ENCODE peak calls at places on chromosome 3, in four cellular contexts. K, R, N and H are unnamed samples.

GRCh38 chr3:156449712-156450574 is 105.0 kb downstream of the SSR3 start:
- DNase-seq in R (peak; percentile 67), N (peak; percentile 40), K (peak; percentile 30), H (no peak)

GRCh38 chr3:99134996-99135395 is 233.5 kb upstream of the DCBLD2 start:
- DNase-seq in N (no peak), R (no peak), K (no peak), H (no peak)

GRCh38 chr3:44128057-44128775 is 113.5 kb upstream of the TOPAZ1 start:
- DNase-seq in N (no peak), K (no peak), R (no peak), H (no peak)

GRCh38 chr3:17974206-17974841 is 231.9 kb upstream of the TBC1D5 start:
- DNase-seq in N (no peak), K (peak; percentile 1), R (no peak), H (no peak)

GRCh38 chr3:4943553-4943952 is 35.7 kb upstream of the BHLHE40 start:
- DNase-seq in K (no peak), R (no peak), N (peak; percentile 52), H (no peak)

GRCh38 chr3:49030331-49030730 is 1.1 kb upstream of the IMPDH2 start:
- DNase-seq in N (peak; percentile 28), R (no peak), K (no peak), H (no peak)

GRCh38 chr3:87287025-87287424 is 10.6 kb upstream of the POU1F1 start:
- DNase-seq in K (peak; percentile 53), N (no peak), R (peak; percentile 9), H (no peak)

GRCh38 chr3:9340450-9341009 is 22.3 kb upstream of the THUMPD3 start:
- DNase-seq in R (peak; percentile 75), N (no peak), K (peak; percentile 93), H (no peak)

GRCh38 chr3:52786330-52787215 is 8.0 kb upstream of the ITIH3 start:
- DNase-seq in R (no peak), N (no peak), K (no peak), H (no peak)

GRCh38 chr3:45137656-45138181 is 8.5 kb downstream of the CDCP1 start:
- DNase-seq in K (no peak), R (no peak), N (peak; percentile 76), H (no peak)

GRCh38 chr3:157865449-157865862 is 240.8 kb downstream of the SHOX2 start:
- DNase-seq in K (no peak), R (peak; percentile 26), N (peak; percentile 77), H (no peak)

GRCh38 chr3:30440147-30440604 is 166.2 kb upstream of the TGFBR2 start:
- DNase-seq in K (no peak), R (no peak), N (no peak), H (no peak)

GRCh38 chr3:82654708-82655107 is 893.3 kb upstream of the GBE1 start:
- DNase-seq in K (no peak), R (no peak), N (no peak), H (no peak)

GRCh38 chr3:14548321-14548729 is 8.2 kb upstream of the GRIP2 start:
- DNase-seq in N (peak; percentile 76), R (peak; percentile 50), K (peak; percentile 56), H (no peak)
- H3K9me1 ChIP-seq in N (no peaks in the 10 kb centered on the region), R (no peaks in the 10 kb centered on the region), K (no peaks in the 10 kb centered on the region), H (no peaks in the 10 kb centered on the region)

GRCh38 chr3:35849963-35850362 is 210.6 kb downstream of the ARPP21 start:
- DNase-seq in R (no peak), K (no peak), N (no peak), H (no peak)

GRCh38 chr3:35849496-35849895 is 210.2 kb downstream of the ARPP21 start:
- DNase-seq in R (no peak), N (no peak), K (no peak), H (no peak)
- H2AFZ ChIP-seq in R (no peak overlapping the region), N (no peak overlapping the region), K (no peak overlapping the region), H (no peak overlapping the region)

DNA sequence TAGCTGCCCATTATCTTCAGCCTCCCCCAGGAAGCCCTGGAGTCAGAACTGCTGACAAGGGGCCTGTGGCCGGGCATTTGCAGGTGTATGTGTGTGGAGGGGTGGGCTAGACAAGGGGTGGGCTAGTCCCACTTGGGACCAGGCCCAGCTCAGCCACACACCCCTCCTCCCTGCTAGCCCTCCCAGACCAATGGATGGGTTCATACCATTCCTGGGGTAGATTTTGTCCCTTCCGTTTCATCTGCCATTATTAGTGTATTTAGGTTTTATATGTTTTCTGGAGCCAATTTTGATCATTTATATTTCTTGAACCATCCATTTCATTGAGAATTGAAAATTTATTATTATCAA is 42.2 kb downstream of the MRAS start:
- DNase-seq in R (no peak), K (no peak), N (no peak), H (no peak)
- H3K4me3 ChIP-seq in R (no peak overlapping the region), K (no peak overlapping the region), N (no peak overlapping the region), H (no peak overlapping the region)

GRCh38 chr3:167969554-167969953 is 126.2 kb downstream of the GOLIM4 start:
- DNase-seq in K (no peak), N (no peak), R (no peak), H (no peak)
- H3K9me1 ChIP-seq in K (no peaks in the 10 kb centered on the region), N (no peaks in the 10 kb centered on the region), R (no peaks in the 10 kb centered on the region), H (no peaks in the 10 kb centered on the region)

DNA sequence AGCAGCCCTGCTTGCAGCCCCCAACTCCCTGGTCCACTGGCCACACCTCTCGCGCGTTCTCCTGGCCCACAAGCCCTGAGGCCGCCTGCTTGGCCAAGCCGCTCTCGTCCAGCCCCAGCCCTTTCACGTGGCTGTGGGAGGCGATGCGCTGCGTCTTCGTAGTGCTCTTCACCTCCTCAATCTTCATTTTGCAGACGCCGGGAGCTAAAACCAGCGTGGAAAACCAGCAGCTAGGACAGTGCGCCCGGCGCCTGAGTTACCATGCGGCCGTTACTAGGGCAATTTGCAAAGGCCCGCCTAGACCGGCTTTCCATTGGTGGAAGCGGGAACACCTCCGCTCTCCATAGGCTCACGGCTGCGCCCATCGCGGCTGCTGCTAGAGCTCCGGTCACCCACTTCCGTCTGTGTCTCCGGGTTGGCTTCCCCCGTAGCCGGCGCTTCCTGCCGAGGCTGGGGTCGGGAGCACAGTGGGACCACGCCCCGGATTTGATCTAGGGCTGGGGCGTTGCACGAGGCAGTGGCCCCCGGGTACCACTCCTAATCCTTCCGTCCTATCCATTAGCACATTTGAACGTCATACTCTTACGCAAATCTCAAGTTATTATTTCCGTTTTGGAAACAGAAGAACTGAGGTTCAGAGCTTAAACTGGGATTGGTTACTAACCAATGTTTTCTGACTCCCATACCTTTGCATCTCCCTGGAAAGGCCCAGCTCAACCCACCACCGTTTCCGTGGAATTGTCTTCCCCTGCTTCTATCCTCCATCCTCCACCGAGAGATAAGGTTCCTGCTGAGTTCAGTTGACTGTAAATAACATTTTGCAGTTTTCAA is at the start of gene RUVBL1:
- DNase-seq in R (peak; percentile 98), N (peak; percentile 96), K (peak; percentile 96), H (peak; percentile 61)
- H2AFZ ChIP-seq in R (peak within 1 kb of the TSS; percentile 88), N (peak within 1 kb of the TSS; percentile 94), K (peak within 1 kb of the TSS; percentile 99), H (peak within 1 kb of the TSS; percentile 94)

DNA sequence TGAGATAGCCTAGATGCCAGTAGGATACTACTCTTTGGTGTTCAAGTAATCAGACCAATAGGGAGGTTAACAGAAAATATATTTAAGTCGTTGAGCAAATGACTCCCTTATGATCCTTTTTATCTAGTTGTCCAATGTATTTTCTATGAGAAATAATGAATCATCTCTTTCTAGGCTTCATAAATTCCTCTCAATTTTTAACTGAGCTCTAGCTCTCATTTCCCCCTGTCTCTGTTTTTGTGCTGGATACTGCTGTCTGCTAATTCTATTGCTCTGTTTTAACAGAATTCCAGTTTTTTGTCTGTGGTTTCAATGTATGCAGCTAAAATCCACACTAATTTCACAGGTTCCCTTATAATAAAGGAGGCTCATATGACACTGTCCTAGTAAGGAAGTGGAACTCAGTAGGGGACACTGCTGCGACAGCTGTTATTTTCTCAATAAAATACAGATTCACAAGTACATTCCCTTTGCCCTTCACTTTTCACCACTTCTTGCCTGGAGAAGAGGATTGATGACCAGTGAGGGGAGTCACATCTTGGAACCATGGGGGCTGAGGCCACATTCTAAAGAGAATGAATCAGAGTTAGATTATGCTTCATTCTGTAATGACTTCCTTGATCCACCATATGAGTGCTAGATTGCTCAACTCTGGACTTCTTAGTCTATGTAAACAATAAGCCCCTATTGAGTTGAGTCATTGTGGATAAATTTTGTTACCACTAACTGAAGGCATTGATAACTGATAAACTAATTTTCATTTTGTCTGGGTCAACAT is 558.7 kb upstream of the KCNMB2 start:
- DNase-seq in K (peak; percentile 96), N (no peak), R (peak; percentile 52), H (peak; percentile 7)
- H3K4me3 ChIP-seq in K (no peak overlapping the region), N (no peak overlapping the region), R (no peak overlapping the region), H (no peak overlapping the region)

DNA sequence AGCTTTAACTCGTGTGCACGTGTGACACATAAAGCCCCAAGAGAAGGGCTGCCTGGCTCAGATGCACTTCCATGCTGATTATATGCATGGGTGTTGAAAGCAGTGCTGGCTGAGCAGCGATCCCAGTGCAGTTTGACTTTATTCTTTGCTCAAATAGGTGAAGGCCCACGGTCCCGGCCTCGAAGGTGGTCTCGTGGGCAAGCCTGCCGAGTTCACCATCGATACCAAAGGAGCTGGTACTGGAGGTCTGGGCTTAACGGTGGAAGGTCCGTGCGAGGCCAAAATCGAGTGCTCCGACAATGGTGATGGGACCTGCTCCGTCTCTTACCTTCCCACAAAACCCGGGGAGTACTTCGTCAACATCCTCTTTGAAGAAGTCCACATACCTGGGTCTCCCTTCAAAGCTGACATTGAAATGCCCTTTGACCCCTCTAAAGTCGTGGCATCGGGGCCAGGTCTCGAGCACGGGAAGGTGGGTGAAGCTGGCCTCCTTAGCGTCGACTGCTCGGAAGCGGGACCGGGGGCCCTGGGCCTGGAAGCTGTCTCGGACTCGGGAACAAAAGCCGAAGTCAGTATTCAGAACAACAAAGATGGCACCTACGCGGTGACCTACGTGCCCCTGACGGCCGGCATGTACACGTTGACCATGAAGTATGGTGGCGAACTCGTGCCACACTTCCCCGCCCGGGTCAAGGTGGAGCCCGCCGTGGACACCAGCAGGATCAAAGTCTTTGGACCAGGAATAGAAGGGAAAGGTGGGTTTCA is 87.7 kb downstream of the DNASE1L3 start:
- DNase-seq in N (no peak), R (no peak), K (no peak), H (no peak)
- H3K9me1 ChIP-seq in N (no peaks in the 10 kb centered on the region), R (no peaks in the 10 kb centered on the region), K (peaks cover 6% of the 10 kb centered on the region), H (no peaks in the 10 kb centered on the region)

DNA sequence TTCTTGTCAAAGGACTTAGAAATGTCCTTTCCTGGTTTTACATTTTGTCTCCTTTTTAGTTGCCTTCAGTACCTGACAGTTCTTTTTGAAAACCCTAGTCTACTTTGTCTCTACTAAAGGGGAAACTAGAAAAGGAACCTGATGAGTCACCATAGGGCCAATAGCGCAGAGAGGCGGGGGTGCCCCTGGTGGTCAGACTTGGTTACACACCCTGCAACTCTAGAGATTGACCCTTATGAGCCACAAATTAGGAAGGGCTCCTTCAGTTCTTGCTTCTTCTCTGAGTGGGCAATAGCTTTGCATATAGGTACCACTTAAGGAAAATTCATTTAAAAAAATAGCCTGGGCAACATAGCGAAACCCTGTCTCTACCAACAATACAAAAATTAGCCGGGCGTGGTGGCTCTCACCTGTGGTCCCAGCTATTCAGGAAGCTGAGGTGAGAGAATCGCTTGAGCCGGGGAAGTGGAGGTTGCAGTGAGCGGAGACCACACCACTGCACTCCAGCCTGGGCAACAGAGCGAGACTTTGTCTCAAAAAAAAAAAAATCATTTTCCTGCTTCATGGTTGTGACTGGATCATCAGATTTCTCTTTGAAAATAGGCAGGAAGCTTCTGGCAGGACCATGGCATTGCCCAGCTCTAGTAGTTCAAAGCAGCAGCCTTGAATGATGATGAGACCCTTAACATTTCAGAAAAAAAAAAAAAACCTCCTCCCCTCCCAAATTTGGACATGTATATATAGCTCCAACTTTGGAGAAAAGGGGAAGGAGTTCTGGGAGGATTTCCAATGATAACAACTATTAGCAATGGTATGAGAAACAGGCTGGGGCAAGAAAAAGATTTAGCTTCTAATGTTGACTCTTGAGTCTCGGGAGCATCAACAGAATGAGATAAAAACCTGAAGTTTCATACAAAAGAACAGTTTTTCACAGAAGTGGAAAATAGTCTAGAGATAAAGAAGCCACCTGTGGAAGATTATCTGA is 45.2 kb upstream of the RASA2 start:
- DNase-seq in N (peak; percentile 85), K (peak; percentile 90), R (peak; percentile 85), H (no peak)
- H2AFZ ChIP-seq in N (peak overlapping the region; percentile 83), K (no peak overlapping the region), R (no peak overlapping the region), H (no peak overlapping the region)